ENCODE peak calls at places on chromosomes 1 and 21, in four cellular contexts. Q, W, M and C are unnamed samples.

GRCh38 chr21:46550511-46550941 is 54.4 kb downstream of the S100B start:
- DNase-seq in W (peak; percentile 26), Q (no peak), M (no peak), C (no peak)

GRCh38 chr1:28195780-28196179 is 19.3 kb upstream of the PTAFR start:
- DNase-seq in W (no peak), M (no peak), Q (no peak), C (peak; percentile 58)

GRCh38 chr1:204074274-204075115 is 1.6 kb downstream of the SOX13 start:
- DNase-seq in Q (peak; percentile 66), M (peak; percentile 54), W (no peak), C (peak; percentile 81)

GRCh38 chr1:35264861-35265260 is 3.6 kb upstream of the ZMYM4 start:
- DNase-seq in W (no peak), M (no peak), Q (peak; percentile 69), C (peak; percentile 20)

GRCh38 chr1:16900771-16901170 is 5.0 kb downstream of the RNU1-2 start:
- DNase-seq in W (no peak), M (no peak), Q (no peak), C (no peak)

GRCh38 chr1:9671377-9672140 is 20.0 kb downstream of the PIK3CD start:
- DNase-seq in W (no peak), M (no peak), Q (peak; percentile 81), C (peak; percentile 79)

GRCh38 chr1:15107897-15108296 is 45.6 kb upstream of the TMEM51 start:
- DNase-seq in W (no peak), Q (no peak), M (no peak), C (no peak)

GRCh38 chr1:206923961-206924548 is 2.3 kb upstream of the FCMR start:
- DNase-seq in Q (no peak), W (no peak), M (no peak), C (no peak)

GRCh38 chr21:45894107-45894810 is 87.3 kb upstream of the COL6A1 start:
- DNase-seq in W (no peak), Q (peak; percentile 69), M (no peak), C (peak; percentile 64)

GRCh38 chr21:39712976-39713375 is 32.0 kb upstream of the IGSF5 start:
- DNase-seq in M (peak; percentile 10), W (no peak), Q (no peak), C (peak; percentile 36)

GRCh38 chr1:51660570-51660969 is 43.7 kb downstream of the OSBPL9 start:
- DNase-seq in W (no peak), M (no peak), Q (no peak), C (no peak)

GRCh38 chr1:18903313-18903671 is 937 bp upstream of the ALDH4A1 start:
- DNase-seq in W (no peak), Q (no peak), M (no peak), C (no peak)

GRCh38 chr21:36193200-36193599 is 36.6 kb downstream of the DOP1B start:
- DNase-seq in Q (no peak), M (no peak), W (no peak), C (no peak)

GRCh38 chr1:185281245-185281644 is 35.8 kb downstream of the IVNS1ABP start:
- DNase-seq in M (no peak), Q (no peak), W (peak; percentile 2), C (no peak)

GRCh38 chr1:35269190-35269988 is 880 bp downstream of the ZMYM4 start:
- DNase-seq in Q (peak; percentile 16), W (no peak), M (no peak), C (peak; percentile 3)

GRCh38 chr1:58883037-58883887 is 99.4 kb upstream of the JUN start:
- DNase-seq in Q (peak; percentile 99), M (no peak), W (no peak), C (peak; percentile 78)

GRCh38 chr21:45865106-45865835 is 116.3 kb upstream of the COL6A1 start:
- DNase-seq in W (no peak), Q (peak; percentile 93), M (no peak), C (peak; percentile 62)

GRCh38 chr1:48943826-48944225 is 167.1 kb upstream of the BEND5 start:
- DNase-seq in W (no peak), Q (no peak), M (no peak), C (no peak)

GRCh38 chr1:190754769-190755168 is 277.1 kb upstream of the BRINP3 start:
- DNase-seq in Q (peak; percentile 71), W (no peak), M (peak; percentile 100), C (peak; percentile 1)

GRCh38 chr1:50305808-50306207 is 117.4 kb downstream of the DMRTA2 start:
- DNase-seq in M (no peak), Q (no peak), W (no peak), C (no peak)

GRCh38 chr21:37877171-37877570 is 39.1 kb downstream of the KCNJ6 start:
- DNase-seq in M (no peak), W (no peak), Q (peak; percentile 72), C (no peak)

GRCh38 chr1:169676001-169676400 is 35.4 kb downstream of the SELL start:
- DNase-seq in Q (peak; percentile 80), M (no peak), W (no peak), C (no peak)

GRCh38 chr1:118346940-118347339 is 161.9 kb upstream of the SPAG17 start:
- DNase-seq in M (no peak), W (no peak), Q (no peak), C (no peak)

GRCh38 chr1:71473331-71473730 is 392.5 kb upstream of the ZRANB2 start:
- DNase-seq in W (no peak), Q (no peak), M (no peak), C (no peak)

GRCh38 chr1:222928212-222928611 is 113.4 kb downstream of the DISP1 start:
- DNase-seq in M (peak; percentile 13), W (no peak), Q (peak; percentile 76), C (no peak)

GRCh38 chr1:205172729-205173366 is 38.7 kb downstream of the DSTYK start:
- DNase-seq in M (no peak), W (no peak), Q (peak; percentile 99), C (peak; percentile 94)

GRCh38 chr1:152411144-152411543 is 2.9 kb downstream of the CRNN start:
- DNase-seq in Q (no peak), W (no peak), M (peak; percentile 17), C (no peak)

GRCh38 chr1:19616489-19616888 is 27.6 kb upstream of the NBL1 start:
- DNase-seq in W (no peak), M (no peak), Q (peak; percentile 70), C (no peak)

GRCh38 chr1:201912832-201913231 is 24.1 kb downstream of the SHISA4 start:
- DNase-seq in Q (peak; percentile 49), M (no peak), W (no peak), C (no peak)

GRCh38 chr21:44423312-44423821 is 31.9 kb upstream of the LRRC3 start:
- DNase-seq in M (no peak), W (no peak), Q (no peak), C (no peak)